ENCODE peak calls at places on chromosomes 4 and X, in seven cellular contexts. B, X, F, J, L, O and P are unnamed samples.

GRCh38 chr4:101232074-101232776 is 115.1 kb downstream of the PPP3CA start:
- DNase-seq in B (peak), X (no peak), F (no peak), J (peak), L (no peak), O (peak), P (peak)

GRCh38 chr4:82213485-82214162 is 160.2 kb downstream of the HNRNPD start:
- DNase-seq in B (no peak), X (no peak), F (no peak), J (no peak), L (no peak), O (no peak), P (no peak)

GRCh38 chr4:152997771-152998487 is 61.8 kb downstream of the FHDC1 start:
- DNase-seq in B (no peak), X (no peak), F (no peak), J (no peak), L (no peak), O (no peak), P (no peak)

GRCh38 chrX:110415440-110416167 is 57.0 kb downstream of the RTL9 start:
- DNase-seq in B (peak), X (no peak), F (no peak), J (peak), L (no peak), O (peak), P (no peak)

GRCh38 chrX:39736219-39737211 is 361.2 kb downstream of the BCOR start:
- DNase-seq in B (peak), X (peak), F (peak), J (peak), L (no peak), O (peak), P (peak)

GRCh38 chr4:40536032-40536431 is 93.6 kb downstream of the RBM47 start:
- DNase-seq in B (no peak), X (no peak), F (no peak), J (no peak), L (peak), O (no peak), P (no peak)

GRCh38 chr4:38099020-38099600 is 138.9 kb downstream of the PTTG2 start:
- DNase-seq in B (peak), X (no peak), F (no peak), J (no peak), L (no peak), O (peak), P (peak)

GRCh38 chrX:136525738-136526606 is 6.0 kb upstream of the VGLL1 start:
- DNase-seq in B (peak), X (peak), F (no peak), J (peak), L (no peak), O (peak), P (peak)

GRCh38 chr4:67765928-67766327 is 11.7 kb upstream of the GNRHR start:
- DNase-seq in B (no peak), X (no peak), F (no peak), J (no peak), L (no peak), O (peak), P (no peak)

GRCh38 chr4:146791439-146791838 is 152.7 kb downstream of the POU4F2 start:
- DNase-seq in B (no peak), X (no peak), F (no peak), J (no peak), L (no peak), O (no peak), P (no peak)

DNA sequence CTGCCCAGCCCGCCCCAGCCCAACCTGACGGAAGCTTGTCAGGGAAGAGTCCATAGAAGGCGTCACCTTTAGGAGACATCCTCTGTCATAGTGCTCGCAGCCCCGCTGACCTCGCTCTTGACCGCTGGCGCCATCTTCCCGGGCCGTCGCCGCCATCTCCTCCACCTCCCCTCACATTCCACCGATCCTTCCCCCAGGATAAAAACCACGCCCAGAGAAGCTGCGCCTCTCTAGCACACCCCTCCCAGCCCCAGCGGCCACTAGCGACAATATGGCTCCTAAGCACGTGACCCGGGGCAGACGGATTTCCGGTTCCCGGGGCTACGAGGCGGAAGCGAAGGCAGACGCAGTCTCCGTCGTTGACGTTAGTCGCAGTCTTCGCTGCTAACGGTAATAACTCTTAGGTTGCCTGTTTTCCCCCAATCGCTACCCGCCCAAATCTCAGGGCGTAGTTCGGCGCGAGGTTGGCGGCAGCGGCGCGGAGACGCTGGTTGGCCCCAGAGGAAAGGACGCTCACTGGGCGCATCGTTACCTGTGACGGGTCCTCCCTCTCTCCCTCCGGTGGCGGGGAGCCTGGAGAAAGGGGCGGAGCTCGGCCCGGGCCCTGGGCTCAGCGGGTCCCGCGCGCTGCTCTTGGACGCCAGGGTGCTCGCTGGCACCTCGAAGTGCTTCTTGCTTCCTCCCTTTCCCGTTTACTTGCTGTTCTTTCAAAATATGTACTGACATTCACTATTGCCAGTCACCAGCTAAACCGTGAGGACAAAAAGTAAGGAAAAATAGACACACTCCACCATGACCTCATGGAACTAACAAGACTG is at the start of the genes RCHY1 and THAP6:
- DNase-seq in B (peak), X (peak), F (peak), J (peak), L (peak), O (peak), P (peak)
- TF ChIP-seq CTCF in B (no peak), X (no peak), F (peak), J (no peak), L (no peak), O (no peak), P (peak)

GRCh38 chr4:72283357-72283756 is 251.6 kb downstream of the NPFFR2 start:
- DNase-seq in B (no peak), X (no peak), F (no peak), J (no peak), L (no peak), O (no peak), P (no peak)

GRCh38 chr4:72290737-72291136 is 258.9 kb downstream of the NPFFR2 start:
- DNase-seq in B (no peak), X (no peak), F (peak), J (no peak), L (no peak), O (no peak), P (no peak)

GRCh38 chr4:72280252-72280651 is 248.5 kb downstream of the NPFFR2 start:
- DNase-seq in B (no peak), X (no peak), F (no peak), J (no peak), L (no peak), O (no peak), P (no peak)

GRCh38 chr4:72286185-72286584 is 254.4 kb downstream of the NPFFR2 start:
- DNase-seq in B (peak), X (no peak), F (no peak), J (peak), L (no peak), O (peak), P (peak)
- TF ChIP-seq CTCF in B (no peak), X (no peak), F (no peak), J (peak), L (no peak), O (peak), P (peak)

DNA sequence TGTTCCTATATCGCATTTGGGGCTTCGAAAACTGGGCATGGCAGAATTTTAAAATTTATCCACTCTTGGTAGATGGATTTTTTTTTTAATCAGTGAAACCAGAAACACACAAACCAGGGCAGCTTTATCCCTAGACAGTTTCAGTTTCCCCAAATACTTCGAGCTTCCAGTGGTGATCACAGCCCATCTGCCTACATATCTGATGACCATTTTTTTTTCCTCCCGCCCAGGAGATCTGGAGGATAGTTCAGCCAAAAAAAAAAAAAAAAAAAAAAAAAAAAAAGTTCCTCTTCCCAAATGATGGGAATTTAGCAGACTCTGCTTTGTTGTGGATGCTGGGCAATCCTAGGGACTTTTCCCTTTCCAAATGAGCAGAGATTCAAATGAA is 1.0 kb upstream of the TBC1D9 start:
- DNase-seq in B (no peak), X (no peak), F (no peak), J (no peak), L (no peak), O (no peak), P (no peak)
- TF ChIP-seq CTCF in B (no peak), X (no peak), F (no peak), J (no peak), L (no peak), O (no peak), P (no peak)

GRCh38 chr4:109495514-109495913 is 61.9 kb downstream of the SEC24B start:
- DNase-seq in B (no peak), X (no peak), F (no peak), J (no peak), L (no peak), O (no peak), P (no peak)
- TF ChIP-seq CTCF in B (no peak), X (no peak), F (no peak), J (no peak), L (no peak), O (no peak), P (no peak)

DNA sequence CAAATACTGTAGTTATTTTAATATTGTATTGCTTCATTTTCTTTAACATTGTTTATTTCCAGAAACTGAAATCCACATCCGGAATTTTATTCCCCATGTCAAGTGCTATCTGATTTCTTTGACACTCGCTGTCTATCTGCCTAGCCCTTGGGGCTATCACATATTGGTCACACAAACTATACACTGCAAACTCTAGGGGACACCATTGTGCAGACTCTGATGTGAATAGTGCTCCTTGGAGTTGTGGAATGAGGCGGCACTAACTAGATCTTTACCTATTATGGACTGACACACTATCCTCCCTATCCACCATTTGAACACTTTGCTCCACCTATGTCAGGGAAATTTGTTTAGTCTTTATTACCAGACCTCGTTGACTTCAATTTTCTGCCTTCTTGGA is 534.5 kb downstream of the GLUD2 start:
- DNase-seq in B (no peak), X (no peak), F (no peak), J (no peak), L (no peak), O (no peak), P (no peak)
- TF ChIP-seq CTCF in B (no peak), X (no peak), F (no peak), J (no peak), L (no peak), O (no peak), P (peak)

GRCh38 chrX:9464435-9465371 is at the start of gene TBL1X:
- DNase-seq in B (peak), X (peak), F (peak), J (peak), L (peak), O (peak), P (peak)
- TF ChIP-seq CTCF in B (no peak), X (no peak), F (no peak), J (no peak), L (no peak), O (no peak), P (no peak)

DNA sequence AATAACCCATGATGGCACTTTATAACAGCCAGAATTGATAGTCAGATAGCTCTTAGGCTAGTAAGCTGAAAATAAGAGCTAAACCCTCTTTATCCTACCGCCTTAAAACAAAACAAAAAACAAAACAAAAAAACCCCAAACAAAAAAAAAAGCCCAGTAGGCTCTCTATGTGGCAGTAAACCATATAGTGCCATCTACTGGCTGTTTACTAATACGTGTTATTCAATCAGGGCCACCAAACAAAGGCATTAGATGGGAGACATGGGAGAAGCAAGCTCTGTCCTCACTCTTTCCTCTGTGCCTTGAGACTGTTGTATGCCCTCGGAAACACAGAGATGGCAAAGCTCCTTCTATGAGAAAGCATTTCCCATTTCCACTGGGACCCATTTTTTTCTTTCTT is 148.8 kb upstream of the MID1 start:
- DNase-seq in B (peak), X (no peak), F (no peak), J (peak), L (no peak), O (peak), P (peak)
- TF ChIP-seq CTCF in B (peak), X (peak), F (no peak), J (peak), L (peak), O (peak), P (peak)

GRCh38 chr4:90027565-90027964 is 99.6 kb upstream of the CCSER1 start:
- DNase-seq in B (no peak), X (no peak), F (no peak), J (no peak), L (no peak), O (no peak), P (no peak)

GRCh38 chr4:90028460-90028859 is 98.7 kb upstream of the CCSER1 start:
- DNase-seq in B (no peak), X (no peak), F (no peak), J (no peak), L (no peak), O (no peak), P (no peak)

GRCh38 chr4:90030202-90030601 is 97.0 kb upstream of the CCSER1 start:
- DNase-seq in B (no peak), X (no peak), F (no peak), J (no peak), L (no peak), O (no peak), P (no peak)

GRCh38 chr4:90024519-90024918 is 102.7 kb upstream of the CCSER1 start:
- DNase-seq in B (no peak), X (no peak), F (no peak), J (no peak), L (no peak), O (no peak), P (no peak)

GRCh38 chr4:90025248-90025647 is 101.9 kb upstream of the CCSER1 start:
- DNase-seq in B (peak), X (no peak), F (no peak), J (peak), L (no peak), O (peak), P (no peak)
- TF ChIP-seq CTCF in B (peak), X (no peak), F (no peak), J (peak), L (peak), O (peak), P (no peak)

GRCh38 chr4:154779362-154779947 is 1.6 kb upstream of the RBM46 start:
- DNase-seq in B (peak), X (no peak), F (no peak), J (peak), L (no peak), O (peak), P (peak)
- TF ChIP-seq CTCF in B (peak), X (peak), F (peak), J (peak), L (peak), O (peak), P (peak)

DNA sequence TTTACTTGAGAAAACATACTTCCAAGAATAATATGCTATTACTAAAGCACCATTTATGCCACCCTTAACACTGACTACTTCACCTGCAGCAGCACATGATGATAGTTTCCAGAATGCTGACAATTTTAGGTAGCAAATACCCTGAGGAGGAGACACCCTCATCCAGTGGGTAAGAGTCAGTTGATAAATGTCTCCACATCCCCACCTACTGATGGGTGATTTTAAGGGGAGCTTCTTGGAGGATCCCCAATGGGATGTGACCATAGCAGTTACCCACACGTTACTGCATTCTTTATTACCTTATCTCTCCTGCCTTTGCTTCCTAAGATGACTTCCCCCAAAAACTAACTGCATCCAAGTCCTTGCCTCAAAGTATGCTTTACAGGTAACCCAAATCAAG is 131.2 kb upstream of the SMARCAD1 start:
- DNase-seq in B (no peak), X (no peak), F (no peak), J (no peak), L (no peak), O (no peak), P (no peak)
- TF ChIP-seq CTCF in B (no peak), X (no peak), F (no peak), J (no peak), L (no peak), O (no peak), P (no peak)